ENCODE peak calls at places on chromosomes 11 and 22, in six cellular contexts. N is A549, S is spleen, P is adrenal gland, D is colonic mucosa, L is psoas muscle. I is an unnamed sample.
A peak's percentile ranks its signal among the peaks of the same experiment; 100 is the strongest.

GRCh38 chr11:95577716-95578460 is 211.7 kb downstream of the FAM76B start:
- DNase-seq in N (no peak), L (no peak), D (no peak), P (no peak), S (no peak), I (no peak)

GRCh38 chr11:31805629-31806185 is 5.4 kb downstream of the PAX6 start:
- DNase-seq in D (no peak), S (no peak), P (no peak), L (no peak), N (no peak), I (no peak)

GRCh38 chr11:63870351-63871197 is 31.7 kb downstream of the MARK2 start:
- DNase-seq in P (peak; percentile 42), D (no peak), L (no peak), N (no peak), S (no peak), I (no peak)

GRCh38 chr11:19651654-19652053 is 61.0 kb upstream of the NAV2 start:
- DNase-seq in D (no peak), N (no peak), S (no peak), L (no peak), P (no peak), I (no peak)

GRCh38 chr11:12765428-12765827 is 91.2 kb downstream of the TEAD1 start:
- DNase-seq in P (no peak), L (no peak), S (no peak), N (no peak), D (peak; percentile 24), I (no peak)

GRCh38 chr11:134564472-134565200 is 152.6 kb upstream of the B3GAT1 start:
- DNase-seq in P (no peak), S (no peak), D (peak; percentile 8), N (no peak), L (no peak), I (no peak)

GRCh38 chr11:85680897-85681296 is 5.1 kb downstream of the CCDC89 start:
- DNase-seq in L (no peak), S (no peak), N (no peak), P (peak; percentile 81), D (no peak), I (no peak)

GRCh38 chr11:10318527-10318802 is 13.6 kb downstream of the ADM start:
- DNase-seq in P (no peak), S (no peak), N (no peak), D (peak; percentile 67), L (peak; percentile 52), I (no peak)

GRCh38 chr11:119195680-119196079 is 10.4 kb downstream of the NHERF4 start:
- DNase-seq in N (peak; percentile 50), S (peak; percentile 74), D (peak; percentile 61), L (no peak), P (peak; percentile 72), I (no peak)

GRCh38 chr22:19477321-19478085 is 1.5 kb downstream of the UFD1 start:
- DNase-seq in S (no peak), L (no peak), D (no peak), P (no peak), N (no peak), I (no peak)

GRCh38 chr11:98155696-98156095 is 865.1 kb upstream of the CNTN5 start:
- DNase-seq in S (no peak), D (no peak), P (no peak), N (no peak), L (no peak), I (no peak)

GRCh38 chr11:46229250-46229649 is 48.2 kb upstream of the CREB3L1 start:
- DNase-seq in D (no peak), L (no peak), P (no peak), N (no peak), S (no peak), I (no peak)

GRCh38 chr11:43920598-43921419 is 21.6 kb upstream of the C11orf96 start:
- DNase-seq in S (no peak), D (no peak), L (peak; percentile 65), N (peak; percentile 95), P (peak; percentile 91), I (no peak)

GRCh38 chr11:65186701-65187100 is 5.0 kb downstream of the CAPN1 start:
- DNase-seq in S (no peak), L (no peak), D (no peak), N (no peak), P (no peak), I (no peak)

DNA sequence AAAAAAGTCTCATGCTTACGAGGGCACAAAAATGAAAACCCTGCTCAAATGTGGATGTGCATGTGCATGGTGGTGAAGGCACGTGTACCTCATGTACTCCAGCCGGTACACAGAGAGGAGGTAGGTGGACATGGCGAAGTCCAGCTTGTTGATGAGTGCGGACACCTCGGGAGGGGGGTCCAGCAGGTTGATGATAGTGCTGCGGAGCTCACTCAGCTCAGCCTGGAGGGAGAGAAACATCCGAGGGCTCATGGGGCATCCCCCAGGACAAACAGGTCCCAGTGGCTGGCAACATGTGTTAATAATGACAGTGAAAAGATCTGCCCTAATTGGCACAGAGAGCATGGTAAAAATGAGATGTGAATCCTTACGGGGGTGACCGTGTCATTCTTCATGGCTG is 9.2 kb upstream of the SERPIND1 start:
- DNase-seq in L (no peak), P (no peak), N (no peak), D (no peak), S (no peak), I (no peak)
- TF ChIP-seq CTCF in L (no peak), P (no peak), N (no peak), D (no peak), S (no peak), I (no peak)

DNA sequence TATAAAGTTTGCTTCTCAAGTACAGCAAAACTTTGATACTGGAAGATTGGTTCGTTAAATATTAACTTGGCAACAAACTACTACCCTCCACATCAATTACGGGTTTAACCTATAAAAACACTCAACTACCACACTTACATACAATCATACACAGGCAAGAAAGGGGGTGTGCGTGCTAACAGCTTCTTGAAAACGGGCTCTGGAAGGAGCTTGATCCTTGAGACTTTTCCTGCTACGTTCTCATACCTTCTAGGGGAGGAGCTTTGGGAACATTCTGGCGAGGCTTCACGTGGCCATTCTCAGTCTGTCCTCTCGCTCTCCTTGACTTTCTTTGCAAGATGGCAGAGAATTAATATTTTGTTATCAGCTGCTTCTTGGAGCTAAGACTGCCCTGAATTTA is 6.8 kb upstream of the ESAM start:
- DNase-seq in S (no peak), D (peak; percentile 74), P (no peak), L (no peak), N (no peak), I (no peak)
- H3K4me1 ChIP-seq in S (no peaks in the 10 kb centered on the region), D (no peaks in the 10 kb centered on the region), P (no peaks in the 10 kb centered on the region), L (no peaks in the 10 kb centered on the region), N (peaks cover 79% of the 10 kb centered on the region), I (no peaks in the 10 kb centered on the region)

DNA sequence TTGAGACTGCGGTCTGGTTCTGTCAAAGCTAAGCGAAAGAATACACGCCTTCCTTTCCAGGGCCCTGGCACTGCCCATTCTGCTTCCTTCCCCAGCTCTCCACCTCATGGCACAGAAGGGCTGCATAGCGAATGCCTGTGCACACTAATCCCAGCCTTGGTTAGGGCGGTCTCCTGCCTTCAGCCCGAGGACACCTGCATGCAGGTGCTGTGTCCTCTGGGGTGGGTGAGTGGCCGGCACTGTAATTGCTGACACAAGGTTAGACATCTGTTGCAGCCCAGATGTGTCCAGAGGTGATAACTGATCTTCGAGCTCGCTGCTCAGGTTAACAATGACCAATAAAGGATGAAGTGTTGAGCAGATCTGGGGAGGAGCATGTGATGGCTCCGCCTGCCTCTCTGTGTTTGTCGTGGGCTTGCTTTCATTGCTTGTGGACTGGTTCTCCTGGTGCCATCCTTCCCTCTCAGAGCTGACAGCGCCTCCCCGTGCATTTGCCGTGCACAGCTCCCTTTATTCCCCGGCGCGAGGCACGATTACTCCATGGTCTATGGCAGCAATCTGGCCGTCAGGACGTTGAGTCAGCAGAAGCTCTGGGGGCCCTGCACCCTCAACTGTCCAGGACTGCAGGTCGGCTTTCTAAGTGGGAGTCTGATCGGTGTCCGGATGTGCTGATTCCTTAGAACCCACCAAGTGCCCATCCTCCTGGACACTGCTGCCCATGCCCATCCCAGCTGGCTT is 1088.2 kb downstream of the BRD1 start:
- DNase-seq in S (peak; percentile 52), P (no peak), L (no peak), N (no peak), D (no peak), I (no peak)
- TF ChIP-seq CTCF in S (no peak), P (no peak), L (no peak), N (no peak), D (no peak), I (no peak)

DNA sequence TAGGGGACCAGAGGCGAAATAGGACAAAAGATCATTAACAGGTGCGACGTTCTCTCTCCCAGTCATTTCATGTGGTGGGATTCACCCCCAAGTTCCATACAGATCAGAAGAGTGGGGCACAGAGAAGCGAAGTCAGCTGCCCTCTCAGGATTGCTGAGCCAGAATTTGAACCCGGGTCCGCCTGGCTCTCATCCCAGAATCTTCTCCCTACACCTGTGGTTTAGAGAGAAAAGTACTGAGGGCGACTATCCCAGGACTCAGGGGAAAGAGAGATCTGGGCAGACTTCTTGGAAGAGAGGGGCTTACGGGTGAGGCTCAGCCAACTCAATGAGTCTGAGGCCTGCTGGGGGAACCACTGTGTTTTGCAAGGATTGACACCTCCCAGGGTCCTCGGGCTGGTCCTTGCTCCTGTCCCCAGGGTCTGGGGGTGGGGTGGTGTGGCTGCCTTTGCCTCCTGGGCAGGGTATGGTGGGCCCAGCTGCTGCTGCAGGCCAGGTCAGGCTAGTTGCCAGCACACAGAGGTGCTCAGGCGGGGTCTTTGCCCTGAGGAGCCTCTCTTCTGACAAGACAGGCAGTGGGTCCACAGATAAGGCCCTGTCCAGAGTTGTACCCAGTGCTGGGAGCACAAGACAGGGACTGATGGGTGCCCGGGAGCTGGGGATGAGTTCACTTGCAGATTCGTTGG is 1.1 kb downstream of the CAPN5 start:
- DNase-seq in S (no peak), N (no peak), P (no peak), L (no peak), D (peak; percentile 53), I (no peak)
- H3K4me1 ChIP-seq in S (peaks cover 47% of the 10 kb centered on the region), N (peaks cover 29% of the 10 kb centered on the region), P (peaks cover 11% of the 10 kb centered on the region), L (no peaks in the 10 kb centered on the region), D (peaks cover 37% of the 10 kb centered on the region), I (peaks cover 37% of the 10 kb centered on the region)

GRCh38 chr22:43273902-43274484 is 69.2 kb downstream of the SCUBE1 start:
- DNase-seq in P (peak; percentile 60), N (peak; percentile 69), D (no peak), S (no peak), L (no peak), I (peak; percentile 25)
- TF ChIP-seq CTCF in P (peak; percentile 70), N (peak; percentile 60), D (peak; percentile 66), S (peak; percentile 76), L (peak; percentile 56), I (peak; percentile 47)

GRCh38 chr11:70306586-70307033 is 36.1 kb downstream of the PPFIA1 start:
- DNase-seq in P (no peak), S (no peak), D (no peak), N (no peak), L (no peak), I (no peak)
- H3K4me1 ChIP-seq in P (peaks cover 26% of the 10 kb centered on the region), S (peaks cover 32% of the 10 kb centered on the region), D (no peaks in the 10 kb centered on the region), N (peaks cover 25% of the 10 kb centered on the region), L (no peaks in the 10 kb centered on the region), I (no peaks in the 10 kb centered on the region)

GRCh38 chr11:67428052-67429001 is at the start of gene RPS6KB2:
- DNase-seq in N (peak; percentile 99), P (peak; percentile 99), S (peak; percentile 100), D (peak; percentile 100), L (peak; percentile 99), I (peak; percentile 98)
- TF ChIP-seq CTCF in N (no peak), P (no peak), S (peak; percentile 33), D (no peak), L (no peak), I (no peak)

GRCh38 chr22:37285937-37286336 is 3.6 kb downstream of the CYTH4 start:
- DNase-seq in P (no peak), N (no peak), L (no peak), D (no peak), S (peak; percentile 57), I (no peak)
- H3K4me1 ChIP-seq in P (no peaks in the 10 kb centered on the region), N (no peaks in the 10 kb centered on the region), L (no peaks in the 10 kb centered on the region), D (no peaks in the 10 kb centered on the region), S (peaks cover 99% of the 10 kb centered on the region), I (peaks cover 47% of the 10 kb centered on the region)

I was measured in CD8-positive, alpha-beta T cell.